ENCODE peak calls at places on chromosomes 5 and 9, in ten cellular contexts. V is transverse colon, Q is fibroblast of lung, W is RWPE1, N is mesothelial cell of epicardium, J is astrocyte of the cerebellum, T is uterus, X is left ventricle myocardium inferior, G is OCI-LY7, U is GM23338. I is an unnamed sample.

GRCh38 chr9:100186356-100186755 is 87.3 kb downstream of the INVS start:
- DNase-seq in T (no peak), N (no peak), J (no peak), W (no peak), X (no peak), U (no peak), Q (no peak), G (no peak), V (no peak), I (no peak)

GRCh38 chr5:44844744-44845143 is 36.0 kb downstream of the MRPS30 start:
- DNase-seq in T (no peak), W (no peak), U (no peak), Q (no peak), V (no peak), X (no peak), G (no peak), N (no peak), J (no peak), I (no peak)

GRCh38 chr9:84357235-84357634 is 16.7 kb upstream of the SLC28A3 start:
- DNase-seq in T (no peak), U (no peak), W (no peak), J (no peak), N (no peak), Q (no peak), V (no peak), G (no peak), X (no peak), I (no peak)

GRCh38 chr5:175657593-175658271 is at the start of gene HRH2:
- DNase-seq in J (no peak), Q (peak; percentile 14), T (no peak), W (no peak), G (no peak), N (no peak), X (peak; percentile 53), U (peak; percentile 78), V (peak; percentile 18), I (no peak)

GRCh38 chr5:32711693-32712462 is 757 bp downstream of the NPR3 start:
- DNase-seq in V (no peak), Q (peak; percentile 59), W (peak; percentile 46), G (no peak), J (no peak), T (no peak), U (peak; percentile 52), X (peak; percentile 50), N (no peak), I (no peak)

GRCh38 chr9:137694962-137695875 is 76.4 kb downstream of the EHMT1 start:
- DNase-seq in W (no peak), Q (no peak), N (no peak), U (peak; percentile 89), V (peak; percentile 65), G (peak; percentile 79), T (peak; percentile 35), X (peak; percentile 67), J (no peak), I (no peak)

GRCh38 chr5:91022518-91022917 is 360.6 kb downstream of the ARRDC3 start:
- DNase-seq in T (no peak), V (peak; percentile 13), J (no peak), W (no peak), N (no peak), U (no peak), G (no peak), X (no peak), Q (no peak), I (no peak)

GRCh38 chr5:135319928-135320606 is 79.0 kb downstream of the MACROH2A1 start:
- DNase-seq in X (no peak), Q (no peak), T (no peak), V (no peak), G (no peak), W (no peak), U (peak; percentile 60), J (no peak), N (peak; percentile 8), I (no peak)

GRCh38 chr5:150148408-150148927 is 7.2 kb downstream of the PDGFRB start:
- DNase-seq in J (no peak), T (no peak), Q (no peak), X (no peak), G (no peak), V (no peak), N (no peak), W (no peak), U (no peak), I (no peak)

GRCh38 chr9:124260769-124261603 is 3.2 kb downstream of the NEK6 start:
- DNase-seq in J (no peak), V (peak; percentile 57), U (no peak), N (no peak), W (peak; percentile 75), X (no peak), Q (peak; percentile 83), T (no peak), G (peak; percentile 33), I (no peak)

GRCh38 chr5:127878174-127878750 is 175.1 kb downstream of the CCDC192 start:
- DNase-seq in J (no peak), V (peak; percentile 75), W (peak; percentile 58), X (peak; percentile 19), U (peak; percentile 77), N (no peak), T (no peak), Q (peak; percentile 40), G (peak; percentile 23), I (no peak)
- TF ChIP-seq CTCF in J (peak; percentile 49), V (peak; percentile 63), W (no peak), X (peak; percentile 65), U (peak; percentile 86), N (no peak), T (no peak), Q (peak; percentile 40), G (peak; percentile 62), I (no peak)

GRCh38 chr5:58849151-58849550 is 266.3 kb downstream of the RAB3C start:
- DNase-seq in J (no peak), V (no peak), U (no peak), G (no peak), N (no peak), Q (peak; percentile 2), W (no peak), T (no peak), X (no peak), I (no peak)

GRCh38 chr5:58854396-58854795 is 271.5 kb downstream of the RAB3C start:
- DNase-seq in N (no peak), V (no peak), T (no peak), G (no peak), U (no peak), J (no peak), W (no peak), Q (no peak), X (no peak), I (no peak)

GRCh38 chr5:58851571-58851970 is 268.7 kb downstream of the RAB3C start:
- DNase-seq in W (no peak), J (no peak), T (no peak), X (no peak), G (no peak), Q (no peak), U (no peak), V (no peak), N (no peak), I (no peak)

GRCh38 chr5:58847041-58847440 is 264.2 kb downstream of the RAB3C start:
- DNase-seq in T (no peak), G (no peak), U (no peak), W (no peak), X (no peak), J (no peak), Q (no peak), N (no peak), V (no peak), I (no peak)

DNA sequence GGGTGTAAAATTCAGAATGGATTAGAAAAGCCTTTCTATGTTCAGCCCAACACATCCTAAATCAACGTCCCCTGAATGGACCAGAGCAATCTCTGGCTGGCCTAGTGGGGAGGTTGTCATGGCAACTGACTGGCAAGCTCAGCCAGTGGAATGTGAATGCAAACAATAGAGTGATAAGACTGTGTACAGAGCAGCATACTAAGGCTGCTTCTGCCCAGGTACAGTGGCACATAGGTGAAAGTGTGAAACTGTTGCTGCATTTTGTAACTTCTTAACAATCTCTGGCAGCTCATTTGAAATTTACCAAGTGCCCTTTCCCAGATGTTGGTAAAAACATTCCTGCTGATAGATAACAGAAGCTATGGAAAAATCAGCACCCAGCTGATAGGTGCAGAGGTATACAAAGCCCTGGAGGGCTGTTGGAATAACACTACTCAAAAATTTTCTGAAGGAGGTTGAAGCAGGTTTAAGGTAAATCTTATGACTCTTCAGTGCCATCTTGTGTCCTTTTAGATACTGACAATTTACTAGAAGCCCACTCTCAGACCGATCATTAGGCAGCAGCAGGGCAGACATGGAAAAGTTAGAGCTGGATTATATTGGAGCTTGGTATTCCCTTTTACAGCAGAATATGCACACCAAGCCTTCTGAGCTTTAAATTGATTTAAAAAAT is 267.3 kb downstream of the RAB3C start:
- DNase-seq in T (no peak), Q (peak; percentile 17), V (peak; percentile 20), G (peak; percentile 33), X (no peak), U (peak; percentile 82), W (peak; percentile 53), J (peak; percentile 32), N (peak; percentile 32), I (no peak)
- TF ChIP-seq CTCF in T (peak; percentile 17), Q (peak; percentile 17), V (peak; percentile 21), G (peak; percentile 73), X (peak; percentile 66), U (peak; percentile 60), W (peak; percentile 62), J (peak; percentile 51), N (peak; percentile 54), I (no peak)

DNA sequence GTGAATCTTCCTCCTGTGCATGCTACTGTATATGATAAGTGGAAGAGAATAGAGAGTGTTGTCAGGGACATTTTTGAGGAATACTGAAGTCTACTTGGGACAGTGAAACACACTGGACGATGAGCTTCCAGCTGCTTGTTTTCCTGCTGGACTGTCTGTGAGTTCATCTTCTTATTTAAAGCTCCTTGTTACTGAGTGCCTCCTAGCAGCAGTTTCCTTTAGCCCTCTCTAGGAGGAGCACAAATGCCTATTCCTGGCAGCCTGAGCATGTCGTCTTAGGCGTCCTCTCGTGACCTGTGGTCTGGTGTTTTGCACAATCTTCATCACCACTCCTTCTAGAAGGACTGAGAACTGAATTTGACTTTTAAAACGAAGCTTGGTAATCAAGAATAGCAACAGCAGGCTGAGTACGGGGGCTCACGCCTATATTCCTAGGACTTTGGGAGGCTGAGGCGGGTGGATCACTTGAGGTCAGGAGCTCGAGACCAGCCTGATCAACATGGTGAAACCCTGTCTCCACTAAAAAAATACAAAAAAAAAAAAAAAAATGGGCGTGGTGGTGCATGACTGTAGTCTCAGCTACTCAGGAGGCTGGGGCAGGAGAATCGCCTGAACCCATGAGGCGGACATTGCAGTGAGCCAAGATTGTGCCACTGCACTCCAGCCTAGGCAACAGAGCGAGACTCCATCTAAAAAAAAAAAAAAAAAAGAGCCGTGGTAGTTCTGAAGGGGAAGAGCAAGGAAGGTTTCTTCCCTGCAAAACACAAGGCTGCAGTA is 44.0 kb downstream of the ANKRD33B start:
- DNase-seq in V (peak; percentile 45), N (no peak), T (peak; percentile 45), U (peak; percentile 50), X (peak; percentile 45), G (peak; percentile 77), J (no peak), W (no peak), Q (peak; percentile 52), I (no peak)
- TF ChIP-seq CTCF in V (no peak), N (no peak), T (no peak), U (peak; percentile 35), X (peak; percentile 32), G (peak; percentile 59), J (no peak), W (no peak), Q (peak; percentile 28), I (no peak)

DNA sequence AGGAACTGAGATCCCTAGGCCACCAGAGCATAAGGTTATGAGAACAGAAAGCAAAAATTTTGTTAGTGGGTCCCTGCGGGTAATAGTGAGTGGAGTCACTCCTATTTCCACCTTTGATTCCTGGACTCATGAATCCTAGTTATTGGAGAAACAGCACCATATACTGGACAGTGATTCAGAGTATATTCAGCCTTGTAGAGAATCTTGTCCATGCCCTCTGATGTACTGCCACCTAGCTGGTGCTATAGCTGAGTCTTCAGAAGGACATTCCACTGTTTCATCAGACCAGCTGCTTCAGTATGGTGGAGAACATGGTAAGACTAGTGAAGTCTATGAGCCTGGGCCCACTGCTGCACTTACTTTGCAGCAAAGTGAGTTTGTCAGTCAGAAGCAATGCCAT is 25.0 kb upstream of the ITGA2 start:
- DNase-seq in W (no peak), X (no peak), V (no peak), Q (no peak), T (no peak), N (no peak), J (no peak), G (no peak), U (no peak), I (no peak)
- TF ChIP-seq CTCF in W (no peak), X (no peak), V (no peak), Q (no peak), T (no peak), N (no peak), J (no peak), G (no peak), U (peak; percentile 17), I (no peak)